ENCODE peak calls at places on chromosome 20, in six cellular contexts. O is mucosa of descending colon, A is HepG2, D is transverse colon, E is upper lobe of right lung, I is heart left ventricle. H is an unnamed sample.

GRCh38 chr20:63580796-63581461 is 6.9 kb upstream of the HELZ2 start:
- DNase-seq in O (peak; percentile 63), A (peak; percentile 78), D (peak; percentile 50), E (no peak), I (no peak), H (no peak)

GRCh38 chr20:1813101-1813529 is 82.1 kb upstream of the SIRPA start:
- DNase-seq in O (peak; percentile 52), A (peak; percentile 78), D (peak; percentile 35), E (no peak), I (peak; percentile 87), H (no peak)

GRCh38 chr20:37007898-37008649 is 56.6 kb upstream of the SAMHD1 start:
- DNase-seq in O (no peak), A (peak; percentile 40), D (no peak), E (no peak), I (no peak), H (no peak)

GRCh38 chr20:45944965-45945677 is 10.6 kb downstream of the PCIF1 start:
- DNase-seq in O (no peak), A (no peak), D (no peak), E (no peak), I (no peak), H (peak; percentile 57)

GRCh38 chr20:5549200-5549599 is 201.0 kb upstream of the SHLD1 start:
- DNase-seq in O (no peak), A (no peak), D (no peak), E (no peak), I (no peak), H (no peak)

GRCh38 chr20:35180266-35180665 is 8.4 kb downstream of the PROCR start:
- DNase-seq in O (no peak), A (no peak), D (no peak), E (no peak), I (no peak), H (no peak)

GRCh38 chr20:44696315-44696714 is 18.9 kb upstream of the CCN5 start:
- DNase-seq in O (no peak), A (peak; percentile 37), D (no peak), E (no peak), I (no peak), H (no peak)

GRCh38 chr20:34579191-34579661 is 20.7 kb downstream of the MAP1LC3A start:
- DNase-seq in O (peak; percentile 85), A (peak; percentile 45), D (peak; percentile 83), E (no peak), I (peak; percentile 82), H (no peak)

GRCh38 chr20:31979713-31980426 is 11.9 kb downstream of the XKR7 start:
- DNase-seq in O (no peak), A (no peak), D (no peak), E (no peak), I (no peak), H (no peak)

GRCh38 chr20:45934046-45934586 is 367 bp upstream of the PCIF1 start:
- DNase-seq in O (no peak), A (no peak), D (peak; percentile 59), E (peak; percentile 87), I (peak; percentile 76), H (peak; percentile 90)

GRCh38 chr20:26208296-26209091 is 511.8 kb upstream of the ZNF337 start:
- DNase-seq in O (no peak), A (no peak), D (no peak), E (peak; percentile 84), I (no peak), H (no peak)

GRCh38 chr20:17431621-17432364 is 99.4 kb downstream of the BFSP1 start:
- DNase-seq in O (peak; percentile 51), A (peak; percentile 57), D (peak; percentile 34), E (peak; percentile 73), I (peak; percentile 37), H (no peak)

GRCh38 chr20:62121776-62122658 is at the start of gene LSM14B:
- DNase-seq in O (peak; percentile 94), A (peak; percentile 95), D (peak; percentile 97), E (peak; percentile 98), I (peak; percentile 97), H (peak; percentile 98)
- H3K4me3 ChIP-seq in O (peak within 1 kb of the TSS; percentile 70), A (peak within 1 kb of the TSS; percentile 92), D (peak within 1 kb of the TSS; percentile 64), E (peak within 1 kb of the TSS; percentile 81), I (peak within 1 kb of the TSS; percentile 83), H (peak within 1 kb of the TSS; percentile 63)

DNA sequence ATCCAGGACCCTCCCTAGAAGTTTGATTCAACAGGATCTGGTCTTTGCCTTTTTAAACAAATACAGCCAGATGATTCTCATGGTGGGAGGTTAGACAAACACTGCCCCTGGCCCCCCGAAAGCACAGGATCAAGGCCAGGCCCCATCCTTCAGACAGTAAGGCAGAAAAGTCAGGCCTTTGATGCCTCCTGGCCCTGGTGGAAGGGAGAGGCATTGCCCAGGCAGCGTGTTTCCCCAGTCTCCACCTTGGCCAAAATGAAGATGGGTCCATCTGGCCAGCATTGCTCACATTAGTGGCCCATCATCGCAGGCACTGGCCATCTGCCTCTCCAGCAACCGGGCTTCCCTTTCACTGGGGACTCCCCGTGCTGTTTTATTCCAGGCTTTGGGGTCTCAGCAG is 4.3 kb downstream of the SULF2 start:
- DNase-seq in O (no peak), A (no peak), D (no peak), E (no peak), I (no peak), H (no peak)
- TF ChIP-seq CTCF in O (no peak), A (no peak), D (no peak), E (no peak), I (no peak), H (no peak)

GRCh38 chr20:58985656-58986055 is 4.6 kb downstream of the NELFCD start:
- DNase-seq in O (no peak), A (no peak), D (no peak), E (no peak), I (peak; percentile 23), H (no peak)
- H3K4me1 ChIP-seq in O (peaks cover 17% of the 10 kb centered on the region), A (peaks cover 65% of the 10 kb centered on the region), D (peaks cover 7% of the 10 kb centered on the region), E (peaks cover 24% of the 10 kb centered on the region), I (peaks cover 38% of the 10 kb centered on the region), H (no peaks in the 10 kb centered on the region)

DNA sequence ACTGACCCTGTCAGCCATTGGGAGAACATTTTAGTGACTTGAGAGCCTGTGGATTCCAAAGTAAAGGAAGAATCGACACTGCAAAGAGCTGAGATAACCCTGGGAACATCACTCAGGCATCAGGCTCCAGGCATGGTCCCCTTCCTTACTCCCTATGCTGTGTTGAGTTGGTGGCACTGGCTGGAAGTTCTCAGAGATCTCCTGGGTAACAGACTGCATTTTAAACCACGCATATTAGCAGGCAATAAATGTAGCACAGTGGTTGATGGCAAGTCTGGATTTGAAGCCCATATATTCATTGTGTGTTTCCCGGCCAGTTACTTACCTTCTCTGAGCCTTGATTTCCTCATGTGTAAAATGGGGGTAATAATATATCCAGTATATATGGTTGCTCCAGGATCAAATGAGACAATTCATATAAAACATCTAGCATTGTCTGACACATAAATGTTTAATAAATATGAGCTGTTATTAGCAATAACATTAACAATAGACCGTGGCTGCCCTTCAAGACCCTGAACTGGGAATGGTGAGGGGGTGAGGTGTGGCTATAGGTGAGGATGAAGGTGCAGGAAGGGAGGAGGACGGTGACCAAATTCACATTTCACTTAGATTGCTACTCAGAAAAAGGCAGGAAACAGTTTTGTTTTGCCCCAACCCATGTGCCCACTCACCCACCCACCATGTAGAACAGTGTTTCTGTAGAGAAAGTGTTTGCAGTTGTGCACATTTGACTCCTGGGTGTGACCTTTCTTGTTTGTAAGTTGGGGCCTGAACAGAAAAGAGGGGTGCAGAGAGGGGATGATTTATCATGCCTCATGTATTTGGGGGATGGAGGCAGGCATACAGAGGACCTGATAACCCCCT is 2.1 kb downstream of the PLCG1 start:
- DNase-seq in O (no peak), A (no peak), D (peak; percentile 5), E (peak; percentile 1), I (no peak), H (no peak)
- H3K4me3 ChIP-seq in O (no peak overlapping the region), A (peak overlapping the region; percentile 91), D (no peak overlapping the region), E (peak overlapping the region; percentile 90), I (peak overlapping the region; percentile 96), H (no peak overlapping the region)

GRCh38 chr20:60365063-60365640 is 406.9 kb downstream of the CDH26 start:
- DNase-seq in O (no peak), A (no peak), D (no peak), E (no peak), I (no peak), H (no peak)
- TF ChIP-seq CTCF in O (no peak), A (peak; percentile 50), D (no peak), E (no peak), I (no peak), H (no peak)

H was measured in pancreas.